ENCODE peak calls at places on chromosome 11, in four cellular contexts. S is K562, E is HepG2, W is GM12878. T is an unnamed sample.

GRCh38 chr11:1515082-1516060 is 28.8 kb upstream of the MOB2 start:
- DNase-seq in E (peak), W (no peak), S (peak), T (peak)

GRCh38 chr11:65786008-65786785 is 666 bp upstream of the OVOL1 start:
- DNase-seq in E (no peak), W (no peak), S (no peak), T (peak)

GRCh38 chr11:100972046-100972445 is 157.6 kb downstream of the PGR start:
- DNase-seq in E (no peak), S (no peak), W (no peak), T (no peak)

GRCh38 chr11:83520849-83521248 is 234.7 kb upstream of the CCDC90B start:
- DNase-seq in E (peak), S (no peak), W (no peak), T (no peak)

GRCh38 chr11:35618497-35619029 is 303 bp downstream of the FJX1 start:
- DNase-seq in S (peak), W (no peak), E (no peak), T (peak)

GRCh38 chr11:73295259-73295995 is 12.6 kb upstream of the ARHGEF17 start:
- DNase-seq in E (peak), W (peak), S (peak), T (peak)

GRCh38 chr11:95563859-95564258 is 225.7 kb downstream of the FAM76B start:
- DNase-seq in S (no peak), E (no peak), W (no peak), T (no peak)

GRCh38 chr11:123197711-123198110 is 2.7 kb upstream of the CLMP start:
- DNase-seq in E (no peak), W (no peak), S (no peak), T (no peak)

GRCh38 chr11:120539681-120540369 is 28.3 kb downstream of the GRIK4 start:
- DNase-seq in S (no peak), W (no peak), E (no peak), T (peak)

GRCh38 chr11:102197759-102198158 is 87.5 kb downstream of the YAP1 start:
- DNase-seq in W (no peak), E (peak), S (no peak), T (no peak)

GRCh38 chr11:113725883-113726405 is 19.8 kb upstream of the TMPRSS5 start:
- DNase-seq in W (no peak), S (no peak), E (peak), T (no peak)

GRCh38 chr11:129840236-129840635 is 24.6 kb downstream of the TMEM45B start:
- DNase-seq in S (no peak), W (no peak), E (no peak), T (no peak)

GRCh38 chr11:58772719-58773285 is 41.1 kb upstream of the GLYAT start:
- DNase-seq in E (no peak), S (no peak), W (no peak), T (no peak)

GRCh38 chr11:79304599-79305212 is 136.1 kb downstream of the TENM4 start:
- DNase-seq in W (no peak), S (no peak), E (no peak), T (no peak)

GRCh38 chr11:123454060-123454651 is 24.1 kb downstream of the GRAMD1B start:
- DNase-seq in E (no peak), S (no peak), W (no peak), T (no peak)

GRCh38 chr11:132300283-132300682 is 929.9 kb downstream of the NTM start:
- DNase-seq in W (no peak), S (no peak), E (no peak), T (peak)

GRCh38 chr11:9710852-9711251 is 47.0 kb downstream of the SWAP70 start:
- DNase-seq in W (no peak), E (no peak), S (no peak), T (no peak)

GRCh38 chr11:111992456-111992855 is 32.8 kb upstream of the DLAT start:
- DNase-seq in W (no peak), S (no peak), E (no peak), T (no peak)

GRCh38 chr11:7523416-7524210 is 9.8 kb downstream of the PPFIBP2 start:
- DNase-seq in E (no peak), S (no peak), W (no peak), T (no peak)

GRCh38 chr11:71138737-71139425 is 113.5 kb downstream of the SHANK2 start:
- DNase-seq in S (no peak), E (no peak), W (no peak), T (no peak)

GRCh38 chr11:69442807-69443137 is 38.7 kb upstream of the LINC01488 start:
- DNase-seq in S (peak), W (no peak), E (peak), T (peak)

GRCh38 chr11:118530180-118530682 is 761 bp upstream of the TMEM25 start:
- DNase-seq in S (peak), W (no peak), E (no peak), T (no peak)

GRCh38 chr11:58837707-58838388 is 6.7 kb downstream of the GLYATL2 start:
- DNase-seq in W (no peak), E (no peak), S (no peak), T (no peak)

GRCh38 chr11:1573847-1574255 is 1.8 kb upstream of the DUSP8 start:
- DNase-seq in S (no peak), E (no peak), W (no peak), T (peak)

GRCh38 chr11:124039557-124039956 is 1.6 kb downstream of the OR10G7 start:
- DNase-seq in E (no peak), S (no peak), W (no peak), T (no peak)

GRCh38 chr11:27635567-27636037 is 64.7 kb downstream of the BDNF start:
- DNase-seq in E (no peak), S (no peak), W (no peak), T (no peak)

GRCh38 chr11:32002311-32002710 is 88.6 kb upstream of the RCN1 start:
- DNase-seq in E (no peak), S (no peak), W (no peak), T (no peak)

GRCh38 chr11:32005786-32006406 is 85.0 kb upstream of the RCN1 start:
- DNase-seq in E (no peak), S (no peak), W (no peak), T (no peak)

GRCh38 chr11:32008879-32009548 is 81.9 kb upstream of the RCN1 start:
- DNase-seq in E (no peak), S (no peak), W (no peak), T (no peak)

GRCh38 chr11:32003335-32003734 is 87.5 kb upstream of the RCN1 start:
- DNase-seq in E (no peak), S (no peak), W (no peak), T (no peak)

DNA sequence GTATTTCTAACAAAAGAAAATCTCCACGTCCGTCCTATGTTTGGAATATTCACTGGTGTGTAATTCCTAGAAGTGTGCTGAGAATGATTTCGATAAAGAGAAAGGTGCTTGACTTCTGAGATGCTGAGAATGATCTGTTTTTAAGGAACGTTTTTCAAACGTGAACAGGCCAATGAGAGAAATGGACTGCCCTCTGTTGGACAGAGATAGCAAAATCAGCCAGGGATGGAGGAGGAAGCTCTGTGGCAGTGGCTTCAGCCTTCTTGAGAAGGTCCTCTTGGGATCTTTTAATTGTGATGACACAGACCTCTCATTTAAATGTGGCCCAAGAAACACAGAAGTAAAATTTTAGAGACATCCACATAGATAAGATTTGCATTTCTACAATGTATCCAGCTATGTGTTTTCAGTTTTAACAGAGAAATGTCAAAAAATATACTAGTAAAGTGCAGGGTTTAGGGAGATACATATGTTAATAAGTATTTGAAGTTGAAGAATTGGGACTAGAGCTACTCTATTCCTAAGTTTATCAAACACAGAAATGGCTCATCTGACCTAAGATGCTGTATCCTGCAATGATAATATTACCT is 84.0 kb upstream of the RCN1 start:
- DNase-seq in W (peak), E (peak), S (peak), T (peak)
- TF ChIP-seq ZBTB33 in W (no peak), E (no peak), S (no peak), T (no peak)

GRCh38 chr11:76047766-76048165 is 158.5 kb downstream of the WNT11 start:
- DNase-seq in S (no peak), E (no peak), W (no peak), T (no peak)

GRCh38 chr11:76047231-76047630 is 159.1 kb downstream of the WNT11 start:
- DNase-seq in S (no peak), E (no peak), W (no peak), T (no peak)

GRCh38 chr11:76051937-76052336 is 154.4 kb downstream of the WNT11 start:
- DNase-seq in W (no peak), E (peak), S (no peak), T (no peak)

GRCh38 chr11:76049506-76049905 is 156.8 kb downstream of the WNT11 start:
- DNase-seq in E (no peak), W (no peak), S (no peak), T (no peak)

GRCh38 chr11:76048763-76049162 is 157.5 kb downstream of the WNT11 start:
- DNase-seq in W (no peak), S (no peak), E (no peak), T (no peak)
- TF ChIP-seq USF2 in W (no peak), S (no peak), E (no peak), T (no peak)

DNA sequence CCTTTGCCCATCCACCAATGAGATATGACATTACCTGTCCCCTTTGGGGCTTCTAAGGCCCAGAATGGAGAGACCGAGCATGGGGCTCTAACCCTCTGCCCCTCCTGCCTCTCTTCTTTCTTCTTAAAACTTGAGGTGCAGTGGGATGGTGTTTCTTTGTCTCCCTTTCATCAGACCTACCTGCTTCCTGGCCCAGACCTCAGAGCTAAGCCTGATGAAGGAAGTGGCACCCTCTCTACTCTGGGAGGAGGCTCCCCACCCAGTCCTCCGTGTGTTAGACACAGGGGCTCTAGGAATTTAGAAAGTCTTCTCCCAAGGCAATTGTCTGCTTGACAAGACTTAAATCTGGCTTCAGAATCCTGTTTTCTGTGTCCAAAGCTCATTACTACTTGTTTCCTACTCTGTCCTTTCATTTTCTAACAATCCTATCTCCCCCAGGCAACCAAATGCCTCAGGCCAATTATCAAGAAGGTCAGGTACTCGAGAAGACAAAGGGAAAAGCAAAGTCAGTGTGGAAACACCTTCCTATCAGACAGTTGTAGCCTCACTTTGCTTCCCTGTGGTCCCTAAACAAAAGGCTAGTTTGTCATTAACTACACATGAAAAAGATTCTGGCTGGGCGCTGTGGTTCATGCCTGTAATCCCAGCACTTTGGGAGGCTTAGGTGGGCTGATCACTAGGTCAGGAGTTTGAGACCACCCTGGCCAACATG is 20.3 kb upstream of the PARVA start:
- DNase-seq in E (no peak), S (no peak), W (no peak), T (no peak)
- TF ChIP-seq TAF1 in E (no peak), S (no peak), W (no peak), T (no peak)

DNA sequence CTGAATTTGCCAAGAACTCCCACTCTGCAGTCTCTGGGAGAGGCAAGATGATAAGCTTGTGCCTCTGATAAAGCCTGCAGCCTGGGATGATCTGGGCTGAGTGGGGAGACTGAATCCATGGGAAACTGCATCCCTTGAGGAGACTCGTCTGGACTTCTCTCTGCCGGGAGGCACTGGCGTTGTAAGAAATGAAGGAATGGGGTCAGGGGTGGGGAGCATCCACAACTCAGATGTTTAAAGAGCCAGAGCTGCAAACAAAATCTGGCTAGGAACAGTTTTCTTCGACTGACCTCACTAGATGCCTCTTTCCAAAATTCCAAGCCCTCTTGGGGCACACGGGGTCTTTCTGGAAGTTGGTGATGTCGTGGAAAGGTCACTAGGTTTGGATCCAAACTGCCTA is 64.4 kb downstream of the SPON1 start:
- DNase-seq in W (no peak), E (no peak), S (no peak), T (no peak)
- TF ChIP-seq ZBTB33 in W (no peak), E (no peak), S (no peak), T (no peak)

GRCh38 chr11:17526326-17526725 is 17.9 kb downstream of the USH1C start:
- DNase-seq in S (no peak), W (no peak), E (no peak), T (no peak)
- TF ChIP-seq USF2 in S (no peak), W (no peak), E (no peak), T (no peak)

DNA sequence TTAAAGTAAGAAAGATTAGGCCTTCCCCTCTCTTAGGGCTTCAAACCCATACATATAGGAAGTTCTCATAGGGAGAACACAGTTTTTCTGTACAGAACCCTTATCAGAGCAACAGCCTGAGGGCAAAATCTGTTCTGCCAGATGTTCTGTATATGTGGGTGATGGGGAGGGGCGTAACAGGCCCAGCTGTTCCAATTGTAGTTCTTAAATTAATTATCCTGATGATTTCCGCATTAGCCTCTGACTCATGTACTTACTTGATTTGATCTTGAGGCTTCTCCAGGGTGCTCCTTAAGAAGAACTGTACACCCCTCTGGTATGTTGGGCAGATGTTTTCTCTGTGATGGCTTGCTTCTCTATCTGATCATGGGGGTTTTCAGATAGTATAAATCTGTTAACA is 123.1 kb upstream of the C11orf87 start:
- DNase-seq in E (no peak), W (no peak), S (no peak), T (peak)
- TF ChIP-seq TAF1 in E (no peak), W (no peak), S (no peak), T (no peak)

DNA sequence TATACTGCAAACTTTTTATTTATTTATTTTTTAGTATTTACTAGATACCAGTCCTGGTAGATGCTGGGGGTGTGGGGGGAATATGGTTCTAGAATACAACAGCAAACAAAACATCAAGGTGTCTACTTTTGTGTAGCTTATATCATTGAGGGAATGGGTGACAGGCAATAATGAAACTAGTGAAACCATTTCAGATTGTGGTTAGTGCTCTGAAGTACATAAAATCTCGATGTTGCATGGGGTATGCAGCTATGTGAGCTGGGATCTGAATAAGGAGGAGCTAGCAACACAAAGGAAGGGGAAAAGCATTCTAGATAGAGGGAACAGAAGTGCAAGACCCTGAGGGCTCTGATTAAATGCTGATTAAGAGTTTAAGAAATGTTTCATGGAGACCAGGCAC is 103.5 kb downstream of the WT1 start:
- DNase-seq in W (no peak), S (no peak), E (no peak), T (no peak)
- TF ChIP-seq ZBTB33 in W (no peak), S (no peak), E (no peak), T (no peak)

GRCh38 chr11:117443269-117444186 is 115.9 kb downstream of the CEP164 start:
- DNase-seq in W (no peak), E (peak), S (peak), T (peak)
- TF ChIP-seq USF2 in W (no peak), E (no peak), S (no peak), T (no peak)

T was measured in SK-N-SH.